ENCODE peak calls at places on chromosomes 3 and 15, in ten cellular contexts. V is activated naive CD4-positive, alpha-beta T cell treated with anti-CD3 and anti-CD28 coated beads, Interleukin-2, amount 50 U/mL, for 72 hours; C is stimulated activated naive CD8-positive, alpha-beta T cell treated with anti-CD3 and anti-CD28 coated beads, Interleukin-15, Interleukin-2, amounts not matched to agents 100 U/mL and 50 U/mL, for 24 hours; U is PC-3; T is left colon; P is left lobe of liver; B is activated CD8-positive, alpha-beta T cell treated with anti-CD3 and anti-CD28 coated beads for 36 hours; F is gastrocnemius medialis; R is naive thymus-derived CD8-positive, alpha-beta T cell; L is GM12878. E is an unnamed sample.

GRCh38 chr3:79765854-79766253 is 1.9 kb downstream of the ROBO1 start:
- ATAC-seq in V (no peak), C (no peak), U (no peak), T (no peak), P (no peak), B (no peak), F (no peak), R (no peak), L (no peak), E (no peak)

GRCh38 chr3:66762888-66763287 is 235.2 kb upstream of the KBTBD8 start:
- ATAC-seq in V (no peak), C (no peak), U (no peak), T (no peak), P (no peak), B (no peak), F (no peak), R (no peak), L (no peak), E (no peak)

GRCh38 chr3:127677541-127678314 is 5.0 kb downstream of the ABTB1 start:
- ATAC-seq in V (no peak), C (no peak), U (no peak), T (no peak), P (no peak), B (no peak), F (no peak), R (no peak), L (no peak), E (no peak)

GRCh38 chr15:31489801-31490646 is 163.4 kb downstream of the KLF13 start:
- ATAC-seq in V (no peak), C (no peak), U (peak), T (peak), P (peak), B (peak), F (peak), R (peak), L (peak), E (peak)

GRCh38 chr3:172617013-172617706 is 93.7 kb downstream of the NCEH1 start:
- ATAC-seq in V (no peak), C (no peak), U (no peak), T (peak), P (peak), B (no peak), F (no peak), R (no peak), L (no peak), E (no peak)

GRCh38 chr3:12911881-12912415 is 70.6 kb upstream of the RPL32 start:
- ATAC-seq in V (no peak), C (no peak), U (no peak), T (no peak), P (no peak), B (no peak), F (no peak), R (no peak), L (no peak), E (no peak)

GRCh38 chr3:13021141-13021933 is 51.9 kb downstream of the IQSEC1 start:
- ATAC-seq in V (no peak), C (no peak), U (no peak), T (peak), P (peak), B (no peak), F (no peak), R (no peak), L (peak), E (no peak)

GRCh38 chr3:132561003-132561402 is 36.1 kb upstream of the ACKR4 start:
- ATAC-seq in V (no peak), C (no peak), U (no peak), T (no peak), P (no peak), B (no peak), F (no peak), R (no peak), L (no peak), E (no peak)

GRCh38 chr3:182912476-182912875 is 67.9 kb downstream of the DCUN1D1 start:
- ATAC-seq in V (no peak), C (no peak), U (no peak), T (no peak), P (no peak), B (no peak), F (peak), R (no peak), L (no peak), E (no peak)

GRCh38 chr3:11559816-11560633 is 83.7 kb downstream of the VGLL4 start:
- ATAC-seq in V (no peak), C (no peak), U (no peak), T (no peak), P (peak), B (no peak), F (no peak), R (no peak), L (no peak), E (no peak)

GRCh38 chr3:97999103-97999502 is 26.9 kb upstream of the RIOX2 start:
- ATAC-seq in V (no peak), C (no peak), U (no peak), T (no peak), P (no peak), B (no peak), F (no peak), R (no peak), L (no peak), E (no peak)

GRCh38 chr3:71104090-71104489 is 479.4 kb downstream of the FOXP1 start:
- ATAC-seq in V (peak), C (peak), U (peak), T (no peak), P (no peak), B (peak), F (no peak), R (no peak), L (no peak), E (peak)

GRCh38 chr3:126464093-126464492 is 11.6 kb downstream of the ZXDC start:
- ATAC-seq in V (no peak), C (no peak), U (no peak), T (no peak), P (peak), B (no peak), F (no peak), R (no peak), L (no peak), E (no peak)

GRCh38 chr3:123148772-123149171 is 53.0 kb upstream of the SEC22A start:
- ATAC-seq in V (no peak), C (no peak), U (peak), T (no peak), P (no peak), B (no peak), F (no peak), R (no peak), L (no peak), E (no peak)

GRCh38 chr3:140078343-140078742 is 143.4 kb downstream of the CLSTN2 start:
- ATAC-seq in V (no peak), C (no peak), U (no peak), T (no peak), P (no peak), B (no peak), F (no peak), R (no peak), L (no peak), E (no peak)

GRCh38 chr15:84631706-84632272 is 22.3 kb downstream of the WDR73 start:
- ATAC-seq in V (no peak), C (no peak), U (no peak), T (no peak), P (no peak), B (peak), F (no peak), R (no peak), L (peak), E (no peak)

GRCh38 chr3:192246847-192247520 is 480.4 kb downstream of the FGF12 start:
- ATAC-seq in V (no peak), C (no peak), U (no peak), T (no peak), P (no peak), B (no peak), F (no peak), R (no peak), L (peak), E (no peak)

GRCh38 chr3:190036631-190037030 is 84.1 kb downstream of the P3H2 start:
- ATAC-seq in V (no peak), C (no peak), U (no peak), T (no peak), P (no peak), B (no peak), F (no peak), R (no peak), L (no peak), E (no peak)

GRCh38 chr3:170809021-170809974 is 60.7 kb downstream of the RPL22L1 start:
- ATAC-seq in V (peak), C (peak), U (peak), T (peak), P (peak), B (peak), F (no peak), R (no peak), L (peak), E (no peak)

GRCh38 chr3:149958171-149958796 is 12.4 kb downstream of the PFN2 start:
- ATAC-seq in V (peak), C (no peak), U (peak), T (peak), P (peak), B (no peak), F (no peak), R (no peak), L (peak), E (no peak)

GRCh38 chr3:61725851-61726333 is 164.5 kb downstream of the PTPRG start:
- ATAC-seq in V (no peak), C (no peak), U (no peak), T (peak), P (peak), B (no peak), F (no peak), R (no peak), L (peak), E (no peak)

GRCh38 chr15:90078965-90079364 is 23.3 kb downstream of the IDH2 start:
- ATAC-seq in V (no peak), C (peak), U (no peak), T (peak), P (no peak), B (no peak), F (no peak), R (no peak), L (no peak), E (no peak)

GRCh38 chr3:10619989-10620832 is 114.8 kb upstream of the ATP2B2 start:
- ATAC-seq in V (no peak), C (no peak), U (no peak), T (no peak), P (no peak), B (no peak), F (no peak), R (no peak), L (no peak), E (no peak)

GRCh38 chr15:34284937-34285336 is 52.6 kb downstream of the SLC12A6 start:
- ATAC-seq in V (no peak), C (no peak), U (no peak), T (no peak), P (no peak), B (no peak), F (no peak), R (no peak), L (no peak), E (no peak)

GRCh38 chr3:101925564-101925963 is 76.2 kb downstream of the NFKBIZ start:
- ATAC-seq in V (no peak), C (no peak), U (peak), T (peak), P (no peak), B (no peak), F (no peak), R (no peak), L (no peak), E (no peak)

GRCh38 chr15:47806008-47806407 is 88.7 kb downstream of the SEMA6D start:
- ATAC-seq in V (no peak), C (no peak), U (no peak), T (no peak), P (no peak), B (no peak), F (no peak), R (no peak), L (no peak), E (no peak)

GRCh38 chr15:38810686-38811085 is 246.1 kb upstream of the RASGRP1 start:
- ATAC-seq in V (no peak), C (no peak), U (no peak), T (no peak), P (no peak), B (no peak), F (no peak), R (no peak), L (no peak), E (no peak)

GRCh38 chr3:115655761-115656282 is 32.5 kb downstream of the GAP43 start:
- ATAC-seq in V (peak), C (no peak), U (no peak), T (no peak), P (no peak), B (peak), F (no peak), R (no peak), L (no peak), E (no peak)

E was measured in activated CD4-positive, CD25-positive, alpha-beta regulatory T cell treated with anti-CD3 and anti-CD28 coated beads, Interleukin-2, amount 50 U/mL, for 24 hours.